ENCODE peak calls at places on chromosome 1, in six cellular contexts. M is IMR-90; W is body of pancreas; L is heart right ventricle; O is CD4-positive, alpha-beta memory T cell; H is psoas muscle. Y is an unnamed sample.

GRCh38 chr1:57704811-57705210 is 281.0 kb upstream of the DAB1 start:
- DNase-seq in L (no peak), O (no peak), H (no peak), M (no peak), W (no peak), Y (no peak)

GRCh38 chr1:59680044-59680443 is 134.7 kb upstream of the HOOK1 start:
- DNase-seq in W (no peak), M (no peak), H (no peak), O (no peak), L (no peak), Y (no peak)

GRCh38 chr1:82836246-82836645 is 1035.5 kb downstream of the ADGRL2 start:
- DNase-seq in L (no peak), O (no peak), H (no peak), W (no peak), M (no peak), Y (no peak)

GRCh38 chr1:163085904-163086268 is 16.7 kb downstream of the RGS4 start:
- DNase-seq in H (no peak), W (no peak), L (no peak), O (no peak), M (peak; percentile 59), Y (no peak)

GRCh38 chr1:30257742-30258380 is 465.5 kb downstream of the MATN1 start:
- DNase-seq in H (no peak), O (no peak), L (no peak), W (no peak), M (no peak), Y (no peak)

GRCh38 chr1:13801232-13801631 is 101.2 kb downstream of the PRDM2 start:
- DNase-seq in H (no peak), L (no peak), M (no peak), O (no peak), W (no peak), Y (peak; percentile 19)

GRCh38 chr1:202213361-202214088 is 19.9 kb downstream of the LGR6 start:
- DNase-seq in L (no peak), W (no peak), O (no peak), M (no peak), H (no peak), Y (no peak)

GRCh38 chr1:44714944-44715571 is 15.9 kb downstream of the RNU5D-1 start:
- DNase-seq in L (peak; percentile 64), M (peak; percentile 73), H (peak; percentile 43), W (peak; percentile 77), O (peak; percentile 70), Y (peak; percentile 87)

GRCh38 chr1:231799363-231799986 is 172.9 kb downstream of the DISC1 start:
- DNase-seq in H (no peak), L (no peak), W (no peak), O (no peak), M (peak; percentile 60), Y (no peak)

GRCh38 chr1:27233677-27234053 is 767 bp upstream of the WDTC1 start:
- DNase-seq in H (no peak), L (no peak), M (no peak), W (no peak), O (no peak), Y (no peak)

GRCh38 chr1:108916788-108917187 is 40.0 kb downstream of the GPSM2 start:
- DNase-seq in W (no peak), L (no peak), H (no peak), M (no peak), O (no peak), Y (no peak)

DNA sequence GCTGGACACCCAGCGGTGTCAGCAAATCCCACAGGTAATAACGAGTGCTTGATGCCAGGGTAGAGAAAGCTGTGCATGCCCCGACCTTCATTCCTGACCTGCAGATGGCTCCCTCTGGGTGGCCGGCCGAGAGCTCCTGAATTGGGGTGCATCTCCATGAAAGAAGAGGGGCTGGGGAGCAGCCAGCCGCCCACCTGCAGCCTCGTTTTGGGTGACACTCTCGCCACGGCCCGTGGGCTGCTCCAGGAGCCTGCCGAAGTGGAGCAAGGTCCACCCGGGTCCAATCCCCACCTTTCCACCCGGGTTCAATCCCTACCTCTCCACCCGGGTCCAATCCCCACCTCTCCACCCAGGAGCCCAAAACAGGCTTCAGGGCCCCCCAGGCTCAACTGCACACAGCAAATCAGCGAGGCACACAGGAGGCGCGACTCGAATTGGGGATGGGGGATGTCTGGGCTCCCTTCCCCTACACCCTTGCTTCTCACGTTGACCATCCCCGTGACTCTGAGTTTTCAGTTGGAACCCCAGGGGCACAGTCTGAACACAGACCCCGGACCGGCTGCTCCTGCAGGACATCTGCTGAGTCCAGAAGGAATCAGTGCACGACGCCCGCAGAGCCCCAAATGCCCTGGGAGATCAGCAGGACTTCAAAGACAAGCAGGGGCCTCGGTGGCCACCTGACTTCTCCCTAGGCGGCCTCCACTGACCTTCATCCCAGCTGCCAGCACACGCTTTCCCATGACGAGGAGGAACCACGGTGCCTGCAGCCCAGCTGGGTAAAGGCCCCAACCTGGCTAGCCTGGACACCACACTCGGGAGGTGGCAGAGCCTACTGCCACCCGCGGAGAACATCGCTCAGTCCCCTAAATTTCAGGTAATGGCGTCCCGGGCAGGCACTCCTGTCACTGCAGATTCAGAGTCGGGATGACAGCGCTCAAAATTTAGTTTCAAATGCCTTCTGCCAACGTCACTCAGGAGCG is 159.0 kb downstream of the NPHP4 start:
- DNase-seq in W (no peak), O (no peak), L (no peak), H (no peak), M (no peak), Y (no peak)
- H3K27me3 ChIP-seq in W (no peaks in the 10 kb centered on the region), O (no peaks in the 10 kb centered on the region), L (no peaks in the 10 kb centered on the region), H (no peaks in the 10 kb centered on the region), M (no peaks in the 10 kb centered on the region), Y (no peaks in the 10 kb centered on the region)

GRCh38 chr1:61241864-61242472 is 159.6 kb downstream of the NFIA start:
- DNase-seq in L (no peak), M (no peak), O (no peak), H (no peak), W (no peak), Y (no peak)
- H3K4me3 ChIP-seq in L (peak overlapping the region; percentile 39), M (no peak overlapping the region), O (no peak overlapping the region), H (peak overlapping the region; percentile 59), W (no peak overlapping the region), Y (no peak overlapping the region)

GRCh38 chr1:39992888-39993287 is 37.9 kb downstream of the MFSD2A start:
- DNase-seq in W (no peak), H (no peak), M (no peak), O (no peak), L (no peak), Y (no peak)
- H3K27me3 ChIP-seq in W (no peaks in the 10 kb centered on the region), H (no peaks in the 10 kb centered on the region), M (no peaks in the 10 kb centered on the region), O (no peaks in the 10 kb centered on the region), L (no peaks in the 10 kb centered on the region), Y (no peaks in the 10 kb centered on the region)

GRCh38 chr1:6824665-6825368 is 39.6 kb downstream of the CAMTA1 start:
- DNase-seq in M (no peak), O (no peak), L (no peak), H (no peak), W (no peak), Y (no peak)
- H3K4me3 ChIP-seq in M (no peak overlapping the region), O (no peak overlapping the region), L (no peak overlapping the region), H (no peak overlapping the region), W (no peak overlapping the region), Y (no peak overlapping the region)

GRCh38 chr1:147077523-147077922 is 94.7 kb downstream of the PRKAB2 start:
- DNase-seq in L (no peak), H (no peak), M (no peak), O (no peak), W (no peak), Y (no peak)
- H3K27me3 ChIP-seq in L (peaks cover 24% of the 10 kb centered on the region), H (no peaks in the 10 kb centered on the region), M (peaks cover 63% of the 10 kb centered on the region), O (peaks cover 27% of the 10 kb centered on the region), W (no peaks in the 10 kb centered on the region), Y (peaks cover 100% of the 10 kb centered on the region)

GRCh38 chr1:190578015-190578414 is 100.4 kb upstream of the BRINP3 start:
- DNase-seq in W (no peak), O (no peak), L (no peak), M (no peak), H (no peak), Y (no peak)
- H3K4me3 ChIP-seq in W (no peak overlapping the region), O (no peak overlapping the region), L (no peak overlapping the region), M (no peak overlapping the region), H (no peak overlapping the region), Y (no peak overlapping the region)

DNA sequence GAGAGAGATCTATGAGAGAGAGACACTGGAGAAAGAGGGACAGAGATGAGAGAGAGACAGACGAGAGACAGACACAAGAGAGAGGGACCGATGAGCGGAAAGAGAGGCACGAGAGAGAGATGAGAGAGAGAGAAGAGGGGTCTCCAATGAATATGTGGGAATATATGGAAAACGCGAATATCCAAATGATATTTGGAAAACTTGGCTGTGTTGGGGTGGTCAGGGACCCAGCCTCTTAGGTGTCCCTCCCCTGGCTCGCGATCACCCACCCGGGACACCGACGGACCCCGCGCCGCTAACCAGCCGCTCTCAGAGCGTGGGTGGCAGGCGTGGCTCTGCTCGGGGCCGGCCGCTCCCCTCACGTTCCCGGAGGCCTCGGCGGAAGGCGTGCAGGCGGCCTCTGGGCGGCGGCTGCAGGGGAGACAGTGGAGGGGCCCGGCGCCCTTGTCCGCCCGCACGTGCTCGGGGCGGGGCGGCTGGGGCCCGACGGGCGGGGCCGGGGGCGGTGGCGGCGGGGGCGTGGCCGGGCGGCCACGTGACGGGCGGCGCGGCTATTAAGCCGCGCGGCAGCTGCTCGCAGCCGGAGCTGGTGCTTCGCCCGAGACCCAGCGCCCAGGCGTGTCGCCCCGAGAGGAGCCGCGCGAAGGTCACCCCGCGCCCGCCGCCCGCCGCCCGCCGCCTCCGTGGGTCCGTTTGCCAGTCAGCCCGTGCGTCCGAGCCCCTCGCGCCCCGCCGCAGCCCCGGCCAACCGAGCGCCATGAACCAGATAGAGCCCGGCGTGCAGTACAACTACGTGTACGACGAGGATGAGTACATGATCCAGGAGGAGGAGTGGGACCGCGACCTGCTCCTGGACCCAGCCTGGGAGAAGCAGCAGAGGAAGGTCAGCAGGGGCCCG is at the start of gene ACTN2:
- DNase-seq in M (no peak), L (peak; percentile 54), H (peak; percentile 71), O (peak; percentile 43), W (peak; percentile 66), Y (peak; percentile 68)
- H3K27me3 ChIP-seq in M (peaks cover 4% of the 10 kb centered on the region), L (no peaks in the 10 kb centered on the region), H (no peaks in the 10 kb centered on the region), O (peaks cover 5% of the 10 kb centered on the region), W (no peaks in the 10 kb centered on the region), Y (no peaks in the 10 kb centered on the region)

GRCh38 chr1:151641229-151641628 is 29.4 kb downstream of the SNX27 start:
- DNase-seq in H (no peak), O (no peak), M (no peak), W (no peak), L (no peak), Y (no peak)

GRCh38 chr1:151639466-151639865 is 27.6 kb downstream of the SNX27 start:
- DNase-seq in W (no peak), H (no peak), M (peak; percentile 50), O (no peak), L (no peak), Y (no peak)

GRCh38 chr1:151635479-151636072 is 23.7 kb downstream of the SNX27 start:
- DNase-seq in O (no peak), M (peak; percentile 30), L (no peak), W (no peak), H (no peak), Y (no peak)

GRCh38 chr1:151638074-151638775 is 26.4 kb downstream of the SNX27 start:
- DNase-seq in W (no peak), M (no peak), H (no peak), L (no peak), O (no peak), Y (no peak)

DNA sequence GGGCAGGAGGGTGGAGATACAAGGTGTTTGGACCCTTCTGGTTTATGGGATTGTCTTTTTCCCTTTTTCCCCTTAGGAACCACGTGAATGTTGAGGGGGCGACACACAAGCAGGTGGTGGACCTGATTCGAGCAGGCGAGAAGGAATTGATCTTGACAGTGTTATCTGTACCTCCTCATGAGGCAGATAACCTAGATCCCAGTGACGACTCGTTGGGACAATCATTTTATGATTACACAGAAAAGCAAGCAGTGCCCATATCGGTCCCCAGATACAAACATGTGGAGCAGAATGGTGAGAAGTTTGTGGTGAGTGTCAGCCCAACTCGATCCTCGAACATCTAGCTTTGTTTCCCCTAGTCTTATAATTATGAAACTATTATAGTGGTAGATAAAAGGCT is 27.0 kb downstream of the SNX27 start:
- DNase-seq in H (no peak), W (no peak), L (no peak), O (no peak), M (no peak), Y (no peak)
- H3K4me3 ChIP-seq in H (no peak overlapping the region), W (no peak overlapping the region), L (no peak overlapping the region), O (no peak overlapping the region), M (no peak overlapping the region), Y (no peak overlapping the region)